ENCODE peak calls at places on chromosome 3, in five cellular contexts. G is endothelial cell of umbilical vein, Q is PC-3, T is gastrocnemius medialis, H is neuronal stem cell. F is an unnamed sample. For H3K9me3, the result is how much of the 10 kb centered on the place peaks cover.

GRCh38 chr3:193915613-193916012 is 220.3 kb upstream of the HES1 start:
- DNase-seq in H (no peak), T (no peak), Q (no peak), G (no peak), F (no peak)

GRCh38 chr3:190811775-190812480 is 50.6 kb downstream of the GMNC start:
- DNase-seq in G (peak), Q (peak), T (no peak), H (peak), F (no peak)

GRCh38 chr3:196740476-196741400 is 1.1 kb downstream of the PAK2 start:
- DNase-seq in Q (peak), G (peak), H (peak), T (no peak), F (peak)

GRCh38 chr3:110810356-110810755 is 261.3 kb upstream of the NECTIN3 start:
- DNase-seq in G (peak), Q (peak), T (no peak), H (no peak), F (no peak)

GRCh38 chr3:131326307-131326706 is 55.3 kb upstream of the NUDT16 start:
- DNase-seq in G (no peak), Q (peak), H (no peak), T (no peak), F (no peak)

GRCh38 chr3:16124636-16125035 is 49.8 kb upstream of the GALNT15 start:
- DNase-seq in Q (peak), G (no peak), H (no peak), T (no peak), F (no peak)

GRCh38 chr3:10140996-10141546 is 507 bp upstream of the VHL start:
- DNase-seq in G (no peak), H (no peak), T (no peak), Q (no peak), F (no peak)

GRCh38 chr3:51702156-51702555 is 4.7 kb upstream of the GRM2 start:
- DNase-seq in G (no peak), T (no peak), H (no peak), Q (no peak), F (no peak)

GRCh38 chr3:175716451-175716850 is 857.3 kb downstream of the NAALADL2 start:
- DNase-seq in H (no peak), T (no peak), G (no peak), Q (no peak), F (no peak)

GRCh38 chr3:58066842-58067241 is 58.6 kb downstream of the FLNB start:
- DNase-seq in G (peak), T (no peak), H (no peak), Q (peak), F (no peak)

GRCh38 chr3:103614719-103615118 is 1179.9 kb downstream of the ZPLD1 start:
- DNase-seq in T (no peak), H (no peak), Q (no peak), G (no peak), F (no peak)

GRCh38 chr3:14352002-14352627 is 50.3 kb upstream of the SLC6A6 start:
- DNase-seq in Q (peak), G (no peak), T (no peak), H (no peak), F (no peak)

GRCh38 chr3:29447946-29448632 is 167.2 kb downstream of the RBMS3 start:
- DNase-seq in H (no peak), G (no peak), Q (no peak), T (no peak), F (no peak)

GRCh38 chr3:188486126-188486525 is 332.2 kb downstream of the LPP start:
- DNase-seq in H (no peak), Q (peak), T (no peak), G (no peak), F (no peak)

GRCh38 chr3:53181528-53181927 is 20.5 kb downstream of the PRKCD start:
- DNase-seq in H (no peak), T (no peak), Q (no peak), G (no peak), F (no peak)

GRCh38 chr3:113231827-113232253 is 20.5 kb downstream of the BOC start:
- DNase-seq in T (no peak), Q (peak), G (peak), H (no peak), F (no peak)

GRCh38 chr3:31968927-31969418 is 12.1 kb downstream of the OSBPL10 start:
- DNase-seq in G (peak), Q (peak), H (peak), T (no peak), F (no peak)

GRCh38 chr3:138435840-138436239 is 1.4 kb downstream of the ESYT3 start:
- DNase-seq in G (no peak), T (no peak), Q (no peak), H (no peak), F (no peak)

GRCh38 chr3:30294241-30294667 is 312.1 kb upstream of the TGFBR2 start:
- DNase-seq in T (no peak), H (no peak), G (no peak), Q (no peak), F (no peak)

GRCh38 chr3:55873523-55874254 is 386.6 kb upstream of the WNT5A start:
- DNase-seq in T (no peak), Q (peak), G (no peak), H (no peak), F (no peak)

GRCh38 chr3:86234516-86235254 is 756.3 kb downstream of the VGLL3 start:
- DNase-seq in Q (no peak), H (no peak), T (no peak), G (no peak), F (no peak)

GRCh38 chr3:88509582-88509981 is 359.8 kb downstream of the C3orf38 start:
- DNase-seq in G (no peak), Q (no peak), H (no peak), T (no peak), F (no peak)

GRCh38 chr3:192273611-192274010 is 453.7 kb downstream of the FGF12 start:
- DNase-seq in T (no peak), Q (peak), G (no peak), H (no peak), F (no peak)

GRCh38 chr3:128861491-128861890 is 17.9 kb upstream of the ACAD9 start:
- DNase-seq in G (no peak), Q (no peak), H (no peak), T (no peak), F (no peak)

GRCh38 chr3:4750306-4751056 is 228.8 kb upstream of the BHLHE40 start:
- DNase-seq in Q (no peak), H (peak), T (no peak), G (peak), F (no peak)

GRCh38 chr3:147200545-147200944 is 205.8 kb downstream of the ZIC4 start:
- DNase-seq in Q (no peak), T (no peak), H (no peak), G (no peak), F (no peak)

GRCh38 chr3:71201939-71202338 is 381.6 kb downstream of the FOXP1 start:
- DNase-seq in Q (peak), H (no peak), G (no peak), T (peak), F (no peak)

GRCh38 chr3:188842628-188843027 is 329.1 kb upstream of the TPRG1 start:
- DNase-seq in G (no peak), T (no peak), Q (no peak), H (no peak), F (no peak)

GRCh38 chr3:12544652-12545472 is 437 bp downstream of the MKRN2OS start:
- DNase-seq in H (no peak), T (no peak), Q (peak), G (no peak), F (no peak)

GRCh38 chr3:13344663-13345062 is 75.5 kb downstream of the NUP210 start:
- DNase-seq in T (no peak), H (no peak), G (no peak), Q (no peak), F (no peak)

GRCh38 chr3:141959921-141960554 is 83.6 kb downstream of the ATP1B3 start:
- DNase-seq in G (no peak), Q (peak), T (no peak), H (no peak), F (no peak)

GRCh38 chr3:148911597-148911996 is 46.5 kb downstream of the CPA3 start:
- DNase-seq in Q (no peak), H (no peak), G (no peak), T (no peak), F (no peak)

GRCh38 chr3:54649551-54649950 is 278.3 kb downstream of the LRTM1 start:
- DNase-seq in T (no peak), Q (no peak), H (no peak), G (no peak), F (no peak)

GRCh38 chr3:13007251-13007941 is 65.8 kb downstream of the IQSEC1 start:
- DNase-seq in G (no peak), Q (no peak), T (no peak), H (no peak), F (peak)

GRCh38 chr3:51257865-51258264 is 127.2 kb upstream of the MANF start:
- DNase-seq in H (no peak), Q (no peak), G (no peak), T (no peak), F (no peak)

GRCh38 chr3:177842743-177843734 is 645.8 kb upstream of the TBL1XR1 start:
- DNase-seq in Q (no peak), G (no peak), H (no peak), T (no peak), F (no peak)
- H3K27ac ChIP-seq in Q (no peak), G (no peak), H (no peak), T (no peak), F (no peak)

DNA sequence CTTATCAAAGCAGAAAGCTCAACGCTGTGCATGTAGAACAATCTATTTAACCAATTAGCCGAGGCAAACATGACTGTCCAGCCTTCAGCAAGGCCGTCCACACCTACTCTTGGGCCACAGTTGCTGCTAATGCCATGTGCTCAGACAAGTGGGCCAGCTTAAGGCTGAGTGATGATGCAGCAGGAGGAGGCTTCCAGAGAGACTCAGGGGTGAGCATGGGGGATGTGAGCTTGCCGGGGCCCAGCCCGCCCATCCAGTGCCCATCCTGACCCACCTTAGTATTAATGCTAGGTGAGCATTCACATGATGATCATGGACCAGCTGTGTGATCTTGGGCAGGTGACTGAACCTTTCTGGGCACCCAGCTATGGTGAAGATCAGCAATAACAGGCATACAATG is 150.1 kb downstream of the TPRA1 start:
- DNase-seq in G (no peak), H (no peak), T (no peak), Q (no peak), F (no peak)
- H3K9me3 ChIP-seq in G (under half), H (under half), T (under half), Q (under half), F (under half)

DNA sequence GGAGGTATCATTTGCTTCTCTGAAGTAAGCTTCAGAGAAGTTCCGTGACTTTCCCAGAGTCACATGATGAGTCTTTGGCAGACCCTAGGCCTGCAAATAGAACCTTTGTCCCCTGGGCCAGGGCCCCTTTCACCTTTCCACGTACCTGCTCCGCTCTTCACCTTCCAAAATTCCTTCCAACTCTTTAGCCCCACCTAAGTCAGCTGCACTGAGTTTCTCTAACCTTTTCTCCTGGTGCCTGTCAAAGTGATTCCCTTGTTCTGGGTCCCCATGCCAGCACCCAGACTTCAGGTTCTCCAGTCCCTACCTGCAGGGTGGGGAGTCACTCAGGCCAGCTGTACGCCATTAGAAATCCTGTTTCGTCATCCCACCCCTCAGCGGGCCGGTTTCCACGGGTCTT is 12.8 kb downstream of the LYZL4 start:
- DNase-seq in H (no peak), Q (no peak), G (no peak), T (no peak), F (no peak)
- H3K27ac ChIP-seq in H (no peak), Q (no peak), G (no peak), T (no peak), F (no peak)

GRCh38 chr3:7000501-7000900 is 139.6 kb downstream of the GRM7 start:
- DNase-seq in T (no peak), Q (no peak), G (no peak), H (no peak), F (no peak)

GRCh38 chr3:7001370-7001769 is 140.5 kb downstream of the GRM7 start:
- DNase-seq in G (no peak), H (no peak), T (no peak), Q (no peak), F (no peak)
- H3K9me3 ChIP-seq in G (under half), H (under half), T (under half), Q (under half), F (under half)

GRCh38 chr3:18420584-18420983 is 4.6 kb downstream of the SATB1 start:
- DNase-seq in G (no peak), T (no peak), Q (no peak), H (no peak), F (no peak)
- H3K27ac ChIP-seq in G (no peak), T (peak), Q (no peak), H (no peak), F (no peak)

GRCh38 chr3:76212679-76213078 is 427.3 kb upstream of the ZNF717 start:
- DNase-seq in T (no peak), Q (no peak), G (no peak), H (no peak), F (no peak)
- H3K9me3 ChIP-seq in T (under half), Q (under half), G (under half), H (under half), F (under half)

DNA sequence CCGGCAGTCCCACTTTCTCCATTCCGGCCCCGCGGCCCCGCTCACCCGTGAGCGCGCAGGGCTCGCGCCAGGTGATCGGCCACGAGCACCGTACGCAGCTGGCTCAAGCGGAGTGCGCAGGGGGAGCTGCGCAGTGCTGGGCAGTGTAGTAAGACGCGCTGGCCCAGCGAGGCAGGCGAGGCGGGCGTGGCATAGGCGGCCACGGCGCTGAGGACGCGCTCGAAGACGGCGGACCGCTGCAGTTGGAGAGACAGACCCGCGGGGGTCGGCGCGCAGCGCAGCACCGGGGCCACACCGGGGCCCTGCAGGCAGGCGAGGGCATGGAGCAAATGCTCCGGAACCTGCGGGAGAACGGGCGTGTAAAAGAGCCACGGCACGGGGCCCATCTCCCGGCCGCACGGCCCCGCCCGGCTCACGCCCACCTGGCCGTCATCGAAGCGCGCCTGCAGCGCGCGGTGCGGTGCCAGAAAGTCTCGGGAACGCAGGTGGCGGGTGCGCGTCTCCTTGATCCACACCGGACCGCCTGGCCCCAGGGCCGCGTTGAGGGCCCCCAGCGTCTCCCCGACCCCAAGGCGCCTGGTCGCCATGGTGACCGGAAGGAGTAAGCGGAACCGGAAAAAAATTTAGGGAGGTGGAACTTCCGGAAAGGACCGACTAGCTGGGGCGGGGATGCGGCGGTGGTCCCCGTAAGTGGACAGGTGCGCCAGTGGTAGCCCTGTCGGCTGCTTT is at the start of gene DALRD3:
- DNase-seq in H (peak), T (peak), Q (peak), G (peak), F (peak)
- H3K27ac ChIP-seq in H (peak), T (peak), Q (peak), G (peak), F (peak)

GRCh38 chr3:20832963-20833362 is 647.0 kb upstream of the SGO1 start:
- DNase-seq in T (no peak), H (no peak), G (no peak), Q (no peak), F (no peak)

GRCh38 chr3:20843037-20843436 is 657.0 kb upstream of the SGO1 start:
- DNase-seq in H (no peak), T (no peak), G (no peak), Q (no peak), F (no peak)

GRCh38 chr3:20836801-20837200 is 650.8 kb upstream of the SGO1 start:
- DNase-seq in H (no peak), Q (no peak), G (no peak), T (no peak), F (no peak)

GRCh38 chr3:20842002-20842401 is 656.0 kb upstream of the SGO1 start:
- DNase-seq in T (no peak), G (no peak), Q (no peak), H (no peak), F (no peak)

GRCh38 chr3:20837676-20838302 is 651.8 kb upstream of the SGO1 start:
- DNase-seq in T (no peak), H (no peak), G (no peak), Q (no peak), F (no peak)
- H3K9me3 ChIP-seq in T (under half), H (under half), G (under half), Q (under half), F (under half)

DNA sequence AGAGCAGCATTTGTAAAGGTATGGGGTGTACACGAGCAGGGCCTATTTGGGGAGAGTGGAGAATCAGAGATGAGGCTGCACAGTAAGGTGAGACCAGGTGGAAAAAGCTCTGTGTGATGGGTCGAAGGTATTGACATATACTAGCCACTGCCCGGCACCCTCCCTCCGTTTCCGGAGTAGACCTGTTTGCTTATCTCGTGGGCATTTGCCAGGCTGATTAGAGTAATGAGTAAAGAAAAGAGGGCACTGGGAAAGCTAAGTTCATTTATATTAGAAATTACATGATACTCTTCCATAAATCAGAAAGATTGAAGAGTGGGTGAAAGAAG is 46.2 kb upstream of the ATG7 start:
- DNase-seq in Q (no peak), T (no peak), H (no peak), G (no peak), F (no peak)
- H3K27ac ChIP-seq in Q (peak), T (peak), H (no peak), G (peak), F (no peak)

GRCh38 chr3:26280517-26280916 is 342.1 kb upstream of the LRRC3B start:
- DNase-seq in T (no peak), G (no peak), H (no peak), Q (no peak), F (no peak)
- H3K9me3 ChIP-seq in T (under half), G (under half), H (under half), Q (under half), F (under half)